ENCODE peak calls at places on chromosomes 13 and 19, in four cellular contexts. D, Q, S and J are unnamed samples.

GRCh38 chr19:54429545-54430227 is 14.4 kb downstream of the TTYH1 start:
- DNase-seq in D (no peak), Q (no peak), S (no peak), J (no peak)

GRCh38 chr13:23637813-23638212 is 67.6 kb downstream of the TNFRSF19 start:
- DNase-seq in Q (no peak), D (no peak), S (no peak), J (no peak)

GRCh38 chr19:47019431-47020041 is at the start of gene NPAS1:
- DNase-seq in D (no peak), Q (no peak), S (peak; percentile 60), J (no peak)

GRCh38 chr13:52809310-52809769 is 39.1 kb downstream of the PCDH8 start:
- DNase-seq in D (peak; percentile 58), Q (peak; percentile 84), S (peak; percentile 67), J (peak; percentile 53)

GRCh38 chr13:23159587-23160240 is 21.1 kb upstream of the SGCG start:
- DNase-seq in D (no peak), Q (no peak), S (peak; percentile 29), J (peak; percentile 69)

GRCh38 chr13:75372517-75372916 is 109.5 kb downstream of the TBC1D4 start:
- DNase-seq in D (no peak), S (peak; percentile 79), Q (no peak), J (no peak)

GRCh38 chr19:21513651-21514050 is 8.2 kb downstream of the ZNF429 start:
- DNase-seq in D (no peak), S (no peak), Q (no peak), J (no peak)

GRCh38 chr19:47897857-47898256 is 11.7 kb upstream of the SULT2A1 start:
- DNase-seq in S (no peak), D (no peak), Q (no peak), J (no peak)

GRCh38 chr13:35164324-35164932 is 222.4 kb downstream of the NBEA start:
- DNase-seq in D (no peak), Q (peak; percentile 6), S (peak; percentile 61), J (no peak)

GRCh38 chr19:36169084-36169760 is 17.0 kb upstream of the COX7A1 start:
- DNase-seq in D (no peak), S (no peak), Q (no peak), J (peak; percentile 50)

GRCh38 chr19:1794424-1795185 is 17.5 kb downstream of the ATP8B3 start:
- DNase-seq in D (peak; percentile 32), S (no peak), Q (no peak), J (no peak)

GRCh38 chr13:73169971-73170370 is 111.2 kb downstream of the KLF5 start:
- DNase-seq in Q (no peak), D (no peak), S (no peak), J (no peak)

GRCh38 chr19:42421591-42422031 is 5.6 kb downstream of the LIPE start:
- DNase-seq in S (peak; percentile 48), D (no peak), Q (peak; percentile 76), J (peak; percentile 33)

GRCh38 chr13:102141625-102142472 is 260.0 kb downstream of the FGF14 start:
- DNase-seq in D (no peak), S (peak; percentile 67), Q (no peak), J (no peak)

GRCh38 chr19:5321851-5322681 is 18.5 kb downstream of the PTPRS start:
- DNase-seq in D (no peak), Q (no peak), S (no peak), J (no peak)

GRCh38 chr19:34485831-34486230 is 4.3 kb downstream of the WTIP start:
- DNase-seq in Q (no peak), D (no peak), S (no peak), J (no peak)

GRCh38 chr19:6983448-6983847 is 37.8 kb downstream of the MBD3L2B start:
- DNase-seq in D (no peak), Q (no peak), S (no peak), J (no peak)

GRCh38 chr13:50757021-50757420 is 86.5 kb downstream of the DLEU7 start:
- DNase-seq in Q (peak; percentile 50), S (peak; percentile 50), D (no peak), J (no peak)

GRCh38 chr13:80504453-80504852 is 163.5 kb upstream of the SPRY2 start:
- DNase-seq in D (no peak), S (no peak), Q (no peak), J (no peak)

GRCh38 chr13:66111628-66112027 is 1118.5 kb downstream of the PCDH9 start:
- DNase-seq in D (no peak), Q (no peak), S (no peak), J (no peak)

GRCh38 chr19:4519521-4520277 is 1.4 kb upstream of the PLIN4 start:
- DNase-seq in Q (peak; percentile 67), D (no peak), S (peak; percentile 21), J (no peak)

GRCh38 chr13:44967656-44968451 is 21.4 kb downstream of the NUFIP1 start:
- DNase-seq in Q (no peak), S (peak; percentile 33), D (no peak), J (no peak)

GRCh38 chr19:49133621-49134454 is 14.5 kb downstream of the PPFIA3 start:
- DNase-seq in S (peak; percentile 33), Q (no peak), D (peak; percentile 83), J (no peak)

GRCh38 chr13:35769812-35770211 is 293.3 kb upstream of the MAB21L1 start:
- DNase-seq in S (no peak), Q (no peak), D (no peak), J (no peak)

GRCh38 chr13:24071423-24072075 is 89.0 kb upstream of the SPATA13 start:
- DNase-seq in S (peak; percentile 92), D (no peak), Q (peak; percentile 7), J (peak; percentile 58)

GRCh38 chr13:25330541-25330940 is 29.1 kb downstream of the NUP58 start:
- DNase-seq in S (peak; percentile 15), Q (peak; percentile 55), D (no peak), J (no peak)

DNA sequence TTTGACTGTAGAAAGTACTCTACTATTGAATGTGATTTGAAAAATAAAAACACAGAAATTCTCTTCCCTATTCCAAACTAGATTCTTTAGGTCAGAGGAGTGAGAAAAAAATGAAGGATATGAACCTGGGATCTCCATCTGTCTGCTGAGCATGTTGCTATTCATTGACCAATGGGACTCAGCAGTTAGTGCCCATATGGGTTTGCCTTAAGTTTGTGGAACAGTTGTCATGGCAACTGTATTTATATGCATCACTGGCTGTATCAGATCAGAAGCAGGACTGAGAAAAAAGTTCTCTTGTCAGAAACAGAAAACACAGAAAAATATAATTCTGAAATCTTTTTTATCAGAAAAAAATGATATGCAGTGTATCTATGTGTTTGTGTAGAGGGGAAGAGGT is 73.3 kb upstream of the ATXN8OS start:
- DNase-seq in Q (no peak), S (no peak), D (no peak), J (no peak)
- H3K36me3 ChIP-seq in Q (no peaks in the 10 kb centered on the region), S (no peaks in the 10 kb centered on the region), D (no peaks in the 10 kb centered on the region), J (no peaks in the 10 kb centered on the region)

GRCh38 chr19:10662384-10663251 is 8.5 kb downstream of the ILF3 start:
- DNase-seq in S (peak; percentile 88), D (no peak), Q (no peak), J (peak; percentile 87)

GRCh38 chr19:10660346-10660745 is 6.2 kb downstream of the ILF3 start:
- DNase-seq in Q (no peak), D (no peak), S (no peak), J (no peak)

GRCh38 chr19:10667867-10668266 is 13.7 kb downstream of the ILF3 start:
- DNase-seq in Q (no peak), D (no peak), S (no peak), J (no peak)

GRCh38 chr19:10661946-10662345 is 7.8 kb downstream of the ILF3 start:
- DNase-seq in Q (no peak), D (no peak), S (no peak), J (no peak)
- H3K36me3 ChIP-seq in Q (peaks cover 4% of the 10 kb centered on the region), D (no peaks in the 10 kb centered on the region), S (peaks cover 3% of the 10 kb centered on the region), J (peaks cover 58% of the 10 kb centered on the region)

GRCh38 chr19:30284885-30285284 is 87.3 kb upstream of the ZNF536 start:
- DNase-seq in S (no peak), D (no peak), Q (no peak), J (no peak)

GRCh38 chr19:30284209-30284608 is 88.0 kb upstream of the ZNF536 start:
- DNase-seq in S (no peak), Q (no peak), D (no peak), J (no peak)

GRCh38 chr19:30287973-30288372 is 84.2 kb upstream of the ZNF536 start:
- DNase-seq in D (no peak), S (no peak), Q (no peak), J (no peak)

GRCh38 chr19:30287259-30287658 is 84.9 kb upstream of the ZNF536 start:
- DNase-seq in D (no peak), Q (no peak), S (no peak), J (no peak)

GRCh38 chr19:30286378-30286777 is 85.8 kb upstream of the ZNF536 start:
- DNase-seq in Q (no peak), D (no peak), S (no peak), J (no peak)
- H3K36me3 ChIP-seq in Q (no peaks in the 10 kb centered on the region), D (no peaks in the 10 kb centered on the region), S (no peaks in the 10 kb centered on the region), J (no peaks in the 10 kb centered on the region)

DNA sequence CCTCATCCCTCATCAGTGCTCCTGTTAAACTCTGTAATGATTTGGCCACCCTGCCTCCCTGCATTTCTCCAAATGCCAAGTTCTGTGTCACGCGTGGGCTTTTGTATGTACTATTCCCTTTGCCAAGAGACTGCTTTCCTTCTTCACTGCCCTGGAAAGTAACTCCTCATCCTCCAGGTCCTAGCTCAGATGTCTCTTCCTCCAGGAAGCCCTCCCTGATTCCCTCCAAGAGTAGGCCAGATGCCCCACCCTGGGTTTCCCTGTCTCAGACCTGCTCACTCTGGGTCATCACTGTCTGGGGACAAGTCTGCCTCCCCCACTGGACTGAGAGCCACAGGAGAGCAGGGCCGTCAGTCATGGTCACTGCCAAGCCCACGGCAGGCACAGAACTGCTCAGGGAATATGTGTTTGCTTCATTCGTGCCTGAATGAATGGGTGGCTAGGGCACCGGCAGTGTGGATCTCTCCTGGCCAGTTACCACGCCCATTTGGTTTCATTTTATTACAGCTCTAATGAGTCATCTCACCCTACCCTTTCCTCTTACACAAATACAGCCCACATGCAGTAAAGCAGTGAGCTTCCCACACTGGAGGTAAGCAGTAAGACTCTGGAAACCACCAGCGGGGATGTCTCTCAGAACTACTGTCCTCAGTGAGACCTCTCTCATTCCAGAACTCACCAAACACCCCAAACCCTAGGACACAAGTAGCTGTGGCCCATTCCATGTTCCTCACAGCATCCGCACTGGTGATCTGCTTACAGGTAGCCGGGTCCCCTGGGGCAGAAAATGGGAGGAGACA is 12.1 kb upstream of the GPR4 start:
- DNase-seq in S (peak; percentile 97), Q (peak; percentile 98), D (peak; percentile 63), J (peak; percentile 77)
- H3K36me3 ChIP-seq in S (peaks cover 11% of the 10 kb centered on the region), Q (peaks cover 9% of the 10 kb centered on the region), D (peaks cover 4% of the 10 kb centered on the region), J (peaks cover 60% of the 10 kb centered on the region)

GRCh38 chr13:77492982-77493381 is 42.5 kb upstream of the SCEL start:
- DNase-seq in D (no peak), S (peak; percentile 51), Q (peak; percentile 16), J (no peak)
- H3K36me3 ChIP-seq in D (no peaks in the 10 kb centered on the region), S (no peaks in the 10 kb centered on the region), Q (no peaks in the 10 kb centered on the region), J (no peaks in the 10 kb centered on the region)

GRCh38 chr19:19034204-19034624 is 811 bp downstream of the ARMC6 start:
- DNase-seq in D (peak; percentile 82), S (peak; percentile 85), Q (peak; percentile 70), J (peak; percentile 94)
- H3K36me3 ChIP-seq in D (no peaks in the 10 kb centered on the region), S (peaks cover 9% of the 10 kb centered on the region), Q (peaks cover 11% of the 10 kb centered on the region), J (peaks cover 74% of the 10 kb centered on the region)

GRCh38 chr19:17726136-17726741 is 7.0 kb downstream of the MAP1S start:
- DNase-seq in D (no peak), Q (no peak), S (no peak), J (no peak)

GRCh38 chr19:17722655-17723240 is 3.5 kb downstream of the MAP1S start:
- DNase-seq in D (no peak), S (no peak), Q (no peak), J (no peak)

GRCh38 chr19:17725422-17726078 is 6.3 kb downstream of the MAP1S start:
- DNase-seq in Q (no peak), D (no peak), S (no peak), J (no peak)

GRCh38 chr19:17726914-17727773 is 7.9 kb downstream of the MAP1S start:
- DNase-seq in S (no peak), Q (no peak), D (no peak), J (no peak)

GRCh38 chr19:17724655-17725054 is 5.4 kb downstream of the MAP1S start:
- DNase-seq in S (no peak), D (no peak), Q (no peak), J (no peak)
- H3K36me3 ChIP-seq in S (no peaks in the 10 kb centered on the region), D (peaks cover 5% of the 10 kb centered on the region), Q (peaks cover 10% of the 10 kb centered on the region), J (peaks cover 74% of the 10 kb centered on the region)